ENCODE peak calls at places on chromosomes 13 and 19, in five cellular contexts. K is fibroblast of mammary gland, N is adrenal gland, M is upper lobe of left lung, C is body of pancreas. B is an unnamed sample.
A peak's percentile ranks its signal among the peaks of the same experiment; 100 is the strongest.

GRCh38 chr19:7211191-7211988 is 82.8 kb downstream of the INSR start:
- DNase-seq in K (no peak), N (peak; percentile 71), M (peak; percentile 45), C (peak; percentile 94), B (no peak)

GRCh38 chr19:46478356-46478986 is 7.1 kb upstream of the PNMA8A start:
- DNase-seq in K (peak; percentile 77), N (no peak), M (no peak), C (no peak), B (no peak)

GRCh38 chr19:16572332-16573211 is at the start of gene SLC35E1:
- DNase-seq in K (peak; percentile 87), N (peak; percentile 96), M (peak; percentile 99), C (peak; percentile 97), B (peak; percentile 42)

GRCh38 chr19:53947624-53948023 is 15.1 kb upstream of the CACNG8 start:
- DNase-seq in K (peak; percentile 8), N (no peak), M (no peak), C (no peak), B (no peak)

GRCh38 chr19:40270362-40271089 is 14.6 kb downstream of the AKT2 start:
- DNase-seq in K (no peak), N (no peak), M (no peak), C (no peak), B (no peak)

GRCh38 chr13:24511019-24511823 is 1.4 kb downstream of the PARP4 start:
- DNase-seq in K (peak; percentile 86), N (no peak), M (no peak), C (no peak), B (peak; percentile 72)

GRCh38 chr13:32370805-32371204 is 55.5 kb downstream of the BRCA2 start:
- DNase-seq in K (no peak), N (no peak), M (no peak), C (no peak), B (no peak)

GRCh38 chr13:94710881-94711560 is 1.3 kb downstream of the SOX21 start:
- DNase-seq in K (no peak), N (no peak), M (peak; percentile 85), C (no peak), B (no peak)

GRCh38 chr13:41763772-41764171 is 197.1 kb downstream of the VWA8 start:
- DNase-seq in K (no peak), N (no peak), M (no peak), C (peak; percentile 14), B (no peak)

GRCh38 chr13:27228131-27228530 is 23.2 kb upstream of the RPL21 start:
- DNase-seq in K (no peak), N (no peak), M (no peak), C (no peak), B (no peak)

GRCh38 chr19:12779162-12779993 is 4.0 kb upstream of the HOOK2 start:
- DNase-seq in K (peak; percentile 93), N (no peak), M (peak; percentile 80), C (peak; percentile 36), B (no peak)

GRCh38 chr19:13063461-13064091 is 39.1 kb downstream of the LYL1 start:
- DNase-seq in K (no peak), N (no peak), M (no peak), C (no peak), B (no peak)

GRCh38 chr13:45863716-45864590 is 12.4 kb upstream of the SIAH3 start:
- DNase-seq in K (no peak), N (no peak), M (no peak), C (no peak), B (no peak)

GRCh38 chr13:90447034-90447734 is 900.3 kb upstream of the MIR17HG start:
- DNase-seq in K (no peak), N (no peak), M (no peak), C (no peak), B (no peak)

GRCh38 chr19:33404916-33405315 is 31.4 kb downstream of the CEBPG start:
- DNase-seq in K (peak; percentile 22), N (no peak), M (peak; percentile 55), C (peak; percentile 10), B (no peak)

GRCh38 chr13:37386276-37386675 is 212.3 kb downstream of the POSTN start:
- DNase-seq in K (peak; percentile 48), N (no peak), M (no peak), C (no peak), B (no peak)

GRCh38 chr13:53405616-53406015 is 377.0 kb downstream of the OLFM4 start:
- DNase-seq in K (no peak), N (no peak), M (peak; percentile 23), C (no peak), B (no peak)

GRCh38 chr19:47381653-47382279 is 32.7 kb downstream of the DHX34 start:
- DNase-seq in K (no peak), N (no peak), M (no peak), C (no peak), B (no peak)

GRCh38 chr13:23889598-23890224 is 511 bp upstream of the MIPEP start:
- DNase-seq in K (no peak), N (no peak), M (no peak), C (no peak), B (no peak)

GRCh38 chr19:29837448-29837961 is 25.7 kb downstream of the CCNE1 start:
- DNase-seq in K (no peak), N (no peak), M (no peak), C (no peak), B (no peak)

GRCh38 chr19:28481674-28482073 is 731.3 kb downstream of the UQCRFS1 start:
- DNase-seq in K (no peak), N (no peak), M (no peak), C (no peak), B (no peak)

GRCh38 chr13:109096101-109096500 is 466.7 kb downstream of the MYO16 start:
- DNase-seq in K (no peak), N (no peak), M (no peak), C (no peak), B (no peak)

GRCh38 chr13:71015021-71015420 is 852.0 kb downstream of the DACH1 start:
- DNase-seq in K (no peak), N (no peak), M (no peak), C (no peak), B (no peak)

GRCh38 chr13:23074054-23074805 is 106.5 kb upstream of the SGCG start:
- DNase-seq in K (no peak), N (no peak), M (no peak), C (no peak), B (no peak)

GRCh38 chr19:55372316-55373081 is 2.2 kb upstream of the IL11 start:
- DNase-seq in K (peak; percentile 41), N (no peak), M (no peak), C (no peak), B (no peak)

GRCh38 chr19:22893855-22894270 is 61.8 kb downstream of the ZNF723 start:
- DNase-seq in K (no peak), N (no peak), M (peak; percentile 59), C (no peak), B (no peak)

GRCh38 chr13:95564948-95565347 is 12.4 kb downstream of the CLDN10 start:
- DNase-seq in K (peak; percentile 70), N (no peak), M (no peak), C (no peak), B (peak; percentile 79)

GRCh38 chr13:113555141-113555540 is 29.4 kb upstream of the TFDP1 start:
- DNase-seq in K (no peak), N (no peak), M (no peak), C (no peak), B (no peak)

GRCh38 chr13:28597641-28598040 is 61.3 kb upstream of the POMP start:
- DNase-seq in K (peak; percentile 86), N (no peak), M (no peak), C (no peak), B (no peak)

GRCh38 chr19:12954150-12954962 is 2.7 kb downstream of the GADD45GIP1 start:
- DNase-seq in K (no peak), N (no peak), M (no peak), C (no peak), B (no peak)

GRCh38 chr13:49371943-49372636 is 71.8 kb downstream of the CAB39L start:
- DNase-seq in K (no peak), N (no peak), M (no peak), C (no peak), B (no peak)

GRCh38 chr19:45187421-45188100 is 9.0 kb downstream of the BLOC1S3 start:
- DNase-seq in K (no peak), N (no peak), M (no peak), C (peak; percentile 26), B (no peak)
- TF ChIP-seq CTCF in K (peak; percentile 50), N (peak; percentile 47), M (peak; percentile 29), C (peak; percentile 46), B (peak; percentile 74)

GRCh38 chr19:15453906-15454305 is 4.2 kb upstream of the WIZ start:
- DNase-seq in K (no peak), N (no peak), M (no peak), C (no peak), B (no peak)

GRCh38 chr19:15453091-15453498 is 3.3 kb upstream of the WIZ start:
- DNase-seq in K (no peak), N (peak; percentile 51), M (peak; percentile 89), C (no peak), B (no peak)

GRCh38 chr19:15452111-15453047 is 2.6 kb upstream of the WIZ start:
- DNase-seq in K (peak; percentile 82), N (peak; percentile 93), M (peak; percentile 88), C (peak; percentile 92), B (peak; percentile 71)

GRCh38 chr19:15455996-15456395 is 6.2 kb upstream of the WIZ start:
- DNase-seq in K (no peak), N (no peak), M (no peak), C (no peak), B (no peak)

GRCh38 chr19:15454371-15454800 is 4.6 kb upstream of the WIZ start:
- DNase-seq in K (no peak), N (no peak), M (peak; percentile 56), C (peak; percentile 54), B (no peak)
- TF ChIP-seq CTCF in K (peak; percentile 23), N (no peak), M (no peak), C (peak; percentile 17), B (peak; percentile 43)

DNA sequence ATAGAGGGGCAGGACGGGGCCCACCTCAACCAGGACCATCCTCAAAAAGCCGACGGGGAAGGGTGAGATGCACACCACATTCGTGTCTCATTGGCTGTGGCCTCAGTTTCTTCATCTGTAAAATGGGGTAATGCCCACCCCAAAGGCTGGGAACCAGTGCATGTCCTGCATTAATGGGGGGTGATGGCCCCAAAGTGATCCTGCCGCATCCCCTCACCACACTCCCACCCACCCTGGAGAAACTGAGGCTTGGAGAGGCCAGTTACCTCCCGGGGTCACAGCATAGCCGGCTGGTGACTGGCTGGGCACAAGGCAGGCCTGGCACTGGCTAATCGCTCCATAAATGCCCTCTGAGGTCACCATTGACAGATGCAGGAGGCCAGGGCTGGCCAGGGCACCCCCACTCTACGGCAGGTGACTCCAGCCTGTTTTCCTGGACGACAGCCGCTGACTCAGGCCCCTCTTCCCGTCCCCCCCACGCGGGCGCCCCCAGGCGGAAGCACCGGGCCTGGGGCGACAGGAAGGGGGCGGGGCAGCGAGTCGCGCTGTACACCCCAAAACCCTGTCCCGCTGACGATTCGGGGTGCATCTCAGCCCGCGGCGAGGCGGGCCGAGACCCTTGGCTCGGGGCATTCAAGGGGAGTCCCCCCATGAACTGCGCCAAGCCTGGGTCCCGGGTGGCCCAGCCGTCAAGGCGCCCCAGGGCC is 483 bp upstream of the MIDN start:
- DNase-seq in K (peak; percentile 65), N (peak; percentile 84), M (peak; percentile 94), C (peak; percentile 87), B (no peak)
- TF ChIP-seq CTCF in K (no peak), N (peak; percentile 36), M (peak; percentile 34), C (peak; percentile 30), B (peak; percentile 42)

DNA sequence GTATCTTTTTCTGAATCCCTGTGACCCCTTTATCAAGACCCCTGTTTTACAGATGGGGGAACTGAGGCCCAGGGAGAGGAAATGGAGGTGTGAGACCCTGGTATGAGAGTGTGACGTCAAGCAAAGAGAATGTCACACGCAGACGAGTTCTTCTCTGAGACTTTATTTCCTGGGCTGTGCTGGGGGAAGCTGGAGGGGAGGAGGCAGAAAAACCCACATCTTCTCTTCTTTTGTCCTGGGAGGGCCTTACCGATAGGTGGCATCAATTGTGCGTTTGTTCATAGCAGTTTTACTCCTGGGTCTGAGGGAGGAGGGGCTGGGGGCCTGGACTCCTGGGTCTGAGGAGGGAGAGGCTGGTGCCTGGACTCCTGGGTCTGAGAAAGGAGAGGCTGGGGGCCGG is 4.9 kb upstream of the KLK15 start:
- DNase-seq in K (no peak), N (no peak), M (no peak), C (no peak), B (no peak)
- TF ChIP-seq CTCF in K (peak; percentile 18), N (no peak), M (no peak), C (no peak), B (peak; percentile 37)

B was measured in epithelial cell of proximal tubule.